ENCODE peak calls at places on chromosomes 7 and 10, in four cellular contexts. One of them, this sample, is unnamed.

GRCh38 chr7:136741941-136742340 is 126.5 kb upstream of the CHRM2 start:
- DNase-seq in brain microvascular endothelial cell: no peak
- DNase-seq in CD4-positive, alpha-beta T cell: no peak
- DNase-seq in activated T-helper 9 cell treated with anti-CD3 and anti-CD28 coated beads, Interleukin-2, amount 50 U/mL, for 16 hours: no peak
- DNase-seq in this sample: no peak

GRCh38 chr7:3879337-3880054 is 578.4 kb downstream of the SDK1 start:
- DNase-seq in brain microvascular endothelial cell: no peak
- DNase-seq in CD4-positive, alpha-beta T cell: no peak
- DNase-seq in activated T-helper 9 cell treated with anti-CD3 and anti-CD28 coated beads, Interleukin-2, amount 50 U/mL, for 16 hours: no peak
- DNase-seq in this sample: no peak

GRCh38 chr7:83442911-83443310 is 206.0 kb downstream of the SEMA3E start:
- DNase-seq in brain microvascular endothelial cell: no peak
- DNase-seq in CD4-positive, alpha-beta T cell: no peak
- DNase-seq in activated T-helper 9 cell treated with anti-CD3 and anti-CD28 coated beads, Interleukin-2, amount 50 U/mL, for 16 hours: no peak
- DNase-seq in this sample: no peak

GRCh38 chr10:71835671-71836593 is 15.1 kb downstream of the PSAP start:
- DNase-seq in brain microvascular endothelial cell: peak; percentile 77
- DNase-seq in CD4-positive, alpha-beta T cell: no peak
- DNase-seq in activated T-helper 9 cell treated with anti-CD3 and anti-CD28 coated beads, Interleukin-2, amount 50 U/mL, for 16 hours: no peak
- DNase-seq in this sample: peak; percentile 84

GRCh38 chr7:98133181-98133580 is 26.5 kb downstream of the LMTK2 start:
- DNase-seq in brain microvascular endothelial cell: peak; percentile 5
- DNase-seq in CD4-positive, alpha-beta T cell: no peak
- DNase-seq in activated T-helper 9 cell treated with anti-CD3 and anti-CD28 coated beads, Interleukin-2, amount 50 U/mL, for 16 hours: no peak
- DNase-seq in this sample: no peak

GRCh38 chr7:29926216-29926615 is 63.4 kb downstream of the SCRN1 start:
- DNase-seq in brain microvascular endothelial cell: no peak
- DNase-seq in CD4-positive, alpha-beta T cell: no peak
- DNase-seq in activated T-helper 9 cell treated with anti-CD3 and anti-CD28 coated beads, Interleukin-2, amount 50 U/mL, for 16 hours: no peak
- DNase-seq in this sample: no peak

GRCh38 chr7:99121496-99122021 is 22.3 kb downstream of the SMURF1 start:
- DNase-seq in brain microvascular endothelial cell: peak; percentile 70
- DNase-seq in CD4-positive, alpha-beta T cell: no peak
- DNase-seq in activated T-helper 9 cell treated with anti-CD3 and anti-CD28 coated beads, Interleukin-2, amount 50 U/mL, for 16 hours: no peak
- DNase-seq in this sample: no peak

GRCh38 chr7:151432658-151433521 is 7.1 kb downstream of the CRYGN start:
- DNase-seq in brain microvascular endothelial cell: no peak
- DNase-seq in CD4-positive, alpha-beta T cell: no peak
- DNase-seq in activated T-helper 9 cell treated with anti-CD3 and anti-CD28 coated beads, Interleukin-2, amount 50 U/mL, for 16 hours: peak; percentile 44
- DNase-seq in this sample: no peak

GRCh38 chr10:11639861-11640764 is 28.7 kb upstream of the USP6NL start:
- DNase-seq in brain microvascular endothelial cell: no peak
- DNase-seq in CD4-positive, alpha-beta T cell: no peak
- DNase-seq in activated T-helper 9 cell treated with anti-CD3 and anti-CD28 coated beads, Interleukin-2, amount 50 U/mL, for 16 hours: no peak
- DNase-seq in this sample: no peak

GRCh38 chr10:132264966-132265877 is 42.5 kb downstream of the STK32C start:
- DNase-seq in brain microvascular endothelial cell: no peak
- DNase-seq in CD4-positive, alpha-beta T cell: no peak
- DNase-seq in activated T-helper 9 cell treated with anti-CD3 and anti-CD28 coated beads, Interleukin-2, amount 50 U/mL, for 16 hours: no peak
- DNase-seq in this sample: no peak

GRCh38 chr10:3008518-3009195 is 58.7 kb upstream of the PFKP start:
- DNase-seq in brain microvascular endothelial cell: no peak
- DNase-seq in CD4-positive, alpha-beta T cell: no peak
- DNase-seq in activated T-helper 9 cell treated with anti-CD3 and anti-CD28 coated beads, Interleukin-2, amount 50 U/mL, for 16 hours: no peak
- DNase-seq in this sample: no peak

GRCh38 chr7:47536705-47537611 is 45.0 kb downstream of the TNS3 start:
- DNase-seq in brain microvascular endothelial cell: peak; percentile 40
- DNase-seq in CD4-positive, alpha-beta T cell: no peak
- DNase-seq in activated T-helper 9 cell treated with anti-CD3 and anti-CD28 coated beads, Interleukin-2, amount 50 U/mL, for 16 hours: no peak
- DNase-seq in this sample: no peak

GRCh38 chr10:126430512-126430911 is 42.2 kb upstream of the ADAM12 start:
- DNase-seq in brain microvascular endothelial cell: no peak
- DNase-seq in CD4-positive, alpha-beta T cell: no peak
- DNase-seq in activated T-helper 9 cell treated with anti-CD3 and anti-CD28 coated beads, Interleukin-2, amount 50 U/mL, for 16 hours: no peak
- DNase-seq in this sample: no peak

GRCh38 chr7:139041378-139042053 is 5.7 kb upstream of the ZC3HAV1L start:
- DNase-seq in brain microvascular endothelial cell: no peak
- DNase-seq in CD4-positive, alpha-beta T cell: no peak
- DNase-seq in activated T-helper 9 cell treated with anti-CD3 and anti-CD28 coated beads, Interleukin-2, amount 50 U/mL, for 16 hours: no peak
- DNase-seq in this sample: no peak

GRCh38 chr7:3107228-3107763 is 63.6 kb upstream of the CARD11 start:
- DNase-seq in brain microvascular endothelial cell: no peak
- DNase-seq in CD4-positive, alpha-beta T cell: no peak
- DNase-seq in activated T-helper 9 cell treated with anti-CD3 and anti-CD28 coated beads, Interleukin-2, amount 50 U/mL, for 16 hours: no peak
- DNase-seq in this sample: no peak

GRCh38 chr10:43344051-43344450 is 27.4 kb upstream of the FXYD4 start:
- DNase-seq in brain microvascular endothelial cell: no peak
- DNase-seq in CD4-positive, alpha-beta T cell: no peak
- DNase-seq in activated T-helper 9 cell treated with anti-CD3 and anti-CD28 coated beads, Interleukin-2, amount 50 U/mL, for 16 hours: no peak
- DNase-seq in this sample: no peak

GRCh38 chr7:99036531-99037175 is 107.3 kb downstream of the SMURF1 start:
- DNase-seq in brain microvascular endothelial cell: peak; percentile 48
- DNase-seq in CD4-positive, alpha-beta T cell: no peak
- DNase-seq in activated T-helper 9 cell treated with anti-CD3 and anti-CD28 coated beads, Interleukin-2, amount 50 U/mL, for 16 hours: no peak
- DNase-seq in this sample: no peak

GRCh38 chr10:88243847-88244730 is 339.0 kb downstream of the RNLS start:
- DNase-seq in brain microvascular endothelial cell: peak; percentile 62
- DNase-seq in CD4-positive, alpha-beta T cell: no peak
- DNase-seq in activated T-helper 9 cell treated with anti-CD3 and anti-CD28 coated beads, Interleukin-2, amount 50 U/mL, for 16 hours: no peak
- DNase-seq in this sample: no peak

GRCh38 chr7:8627322-8627721 is 193.9 kb downstream of the NXPH1 start:
- DNase-seq in brain microvascular endothelial cell: no peak
- DNase-seq in CD4-positive, alpha-beta T cell: no peak
- DNase-seq in activated T-helper 9 cell treated with anti-CD3 and anti-CD28 coated beads, Interleukin-2, amount 50 U/mL, for 16 hours: no peak
- DNase-seq in this sample: no peak

This sample was measured in activated B cell treated with CpG ODN at 0.5 μM for 24 hours.